ENCODE peak calls at places on chromosomes 4 and X, in seven cellular contexts. Z is GM23248, Y is NCI-H1930, X is nephron progenitor cell, E is GM04504, R is posterior cingulate gyrus, L is D341Med. P is an unnamed sample.

GRCh38 chr4:156201050-156201449 is 247.4 kb upstream of the CTSO start:
- DNase-seq in R (no peak), Z (no peak), E (no peak), Y (no peak), X (no peak), L (no peak), P (no peak)

GRCh38 chr4:124727331-124727730 is 14.8 kb upstream of the ANKRD50 start:
- DNase-seq in R (no peak), Y (no peak), X (no peak), Z (no peak), L (no peak), E (no peak), P (no peak)

GRCh38 chr4:83153312-83153915 is 38.9 kb upstream of the PLAC8 start:
- DNase-seq in E (no peak), Y (no peak), X (no peak), R (no peak), Z (no peak), L (no peak), P (no peak)

GRCh38 chrX:107684956-107685385 is 56.7 kb downstream of the PRPS1 start:
- DNase-seq in Y (no peak), E (no peak), X (no peak), L (no peak), R (no peak), Z (no peak), P (peak)

GRCh38 chr4:126560794-126561193 is 1072.0 kb upstream of the INTU start:
- DNase-seq in Z (no peak), X (no peak), E (no peak), Y (no peak), R (no peak), L (no peak), P (no peak)

GRCh38 chr4:55435136-55435535 is 39.4 kb downstream of the TMEM165 start:
- DNase-seq in Z (peak), L (no peak), X (no peak), R (no peak), Y (no peak), E (no peak), P (no peak)

GRCh38 chr4:1246111-1246881 is 2.6 kb downstream of the CTBP1 start:
- DNase-seq in Y (no peak), X (no peak), R (no peak), E (no peak), Z (peak), L (peak), P (no peak)

GRCh38 chr4:61959087-61959486 is 759.0 kb downstream of the ADGRL3 start:
- DNase-seq in Z (no peak), R (no peak), Y (no peak), X (no peak), E (no peak), L (no peak), P (no peak)

GRCh38 chr4:60579335-60579734 is 620.8 kb upstream of the ADGRL3 start:
- DNase-seq in E (peak), Y (no peak), Z (no peak), L (no peak), X (no peak), R (no peak), P (no peak)

GRCh38 chr4:8322794-8323704 is 53.5 kb downstream of the HTRA3 start:
- DNase-seq in Z (no peak), Y (no peak), E (no peak), X (no peak), L (no peak), R (no peak), P (no peak)

GRCh38 chrX:126836195-126836594 is 16.7 kb downstream of the PRR32 start:
- DNase-seq in Z (no peak), Y (no peak), R (no peak), X (no peak), E (no peak), L (no peak), P (no peak)

GRCh38 chr4:102640669-102641068 is 120.1 kb downstream of the MANBA start:
- DNase-seq in R (no peak), L (no peak), Z (peak), E (no peak), Y (no peak), X (no peak), P (no peak)

GRCh38 chr4:35818520-35818919 is 425.8 kb downstream of the ARAP2 start:
- DNase-seq in Z (no peak), E (no peak), X (no peak), Y (no peak), R (no peak), L (no peak), P (no peak)

GRCh38 chrX:123906557-123907316 is 46.9 kb downstream of the XIAP start:
- DNase-seq in L (no peak), Y (no peak), Z (no peak), R (no peak), E (no peak), X (no peak), P (no peak)

GRCh38 chr4:75723117-75723801 is 1.1 kb upstream of the USO1 start:
- DNase-seq in Z (peak), Y (no peak), X (no peak), E (peak), R (no peak), L (no peak), P (no peak)

GRCh38 chr4:80072607-80073361 is at the start of gene ANTXR2:
- DNase-seq in Y (peak), R (peak), L (peak), E (peak), X (peak), Z (peak), P (peak)

GRCh38 chrX:129523076-129524055 is at the start of gene SMARCA1:
- DNase-seq in L (peak), Y (peak), E (no peak), X (peak), Z (peak), R (no peak), P (no peak)

GRCh38 chrX:40700640-40701342 is 34.6 kb downstream of the MED14 start:
- DNase-seq in E (no peak), X (no peak), Y (no peak), L (no peak), R (no peak), Z (no peak), P (no peak)

GRCh38 chrX:11792461-11793421 is 34.7 kb downstream of the MSL3 start:
- DNase-seq in Y (no peak), R (no peak), X (no peak), E (no peak), Z (no peak), L (no peak), P (no peak)

GRCh38 chrX:129524250-129524850 is 1.1 kb upstream of the SMARCA1 start:
- DNase-seq in R (no peak), L (no peak), Z (no peak), X (no peak), E (no peak), Y (no peak), P (no peak)

GRCh38 chrX:121832446-121832845 is 785.0 kb downstream of the GLUD2 start:
- DNase-seq in L (no peak), E (no peak), X (no peak), R (no peak), Y (no peak), Z (peak), P (no peak)

GRCh38 chr4:159401791-159402380 is 299.0 kb downstream of the RAPGEF2 start:
- DNase-seq in X (no peak), Z (peak), Y (no peak), L (no peak), R (no peak), E (peak), P (peak)

GRCh38 chr4:109850601-109851000 is 2.7 kb downstream of the LRIT3 start:
- DNase-seq in R (no peak), X (no peak), Y (no peak), Z (no peak), L (no peak), E (no peak), P (no peak)

GRCh38 chr4:165684177-165684870 is 188.7 kb upstream of the TLL1 start:
- DNase-seq in X (no peak), Z (peak), E (peak), Y (no peak), R (no peak), L (no peak), P (peak)

GRCh38 chr4:21117771-21118170 is 417.5 kb downstream of the PACRGL start:
- DNase-seq in X (no peak), E (no peak), L (no peak), Y (no peak), Z (peak), R (no peak), P (no peak)

GRCh38 chr4:2935762-2936743 is 27.2 kb downstream of the NOP14 start:
- DNase-seq in Y (no peak), X (no peak), Z (peak), L (peak), R (no peak), E (no peak), P (no peak)

GRCh38 chrX:39204945-39205344 is 403.7 kb downstream of the MID1IP1 start:
- DNase-seq in E (no peak), L (no peak), Y (no peak), R (no peak), Z (no peak), X (no peak), P (no peak)

GRCh38 chr4:67885727-67886126 is 1.9 kb upstream of the TMPRSS11D start:
- DNase-seq in L (no peak), E (peak), Z (peak), X (no peak), Y (no peak), R (no peak), P (peak)

GRCh38 chrX:55118574-55118973 is 29.8 kb downstream of the PAGE2 start:
- DNase-seq in E (no peak), Y (no peak), Z (no peak), R (no peak), L (no peak), X (no peak), P (no peak)

GRCh38 chrX:88746925-88747324 is at the start of gene CPXCR1:
- DNase-seq in R (no peak), X (no peak), E (no peak), L (no peak), Z (no peak), Y (no peak), P (no peak)

GRCh38 chr4:79467246-79467932 is 59.4 kb upstream of the GK2 start:
- DNase-seq in Z (peak), E (no peak), R (no peak), X (no peak), Y (peak), L (no peak), P (no peak)

GRCh38 chr4:70613182-70613892 is 15.2 kb upstream of the ENAM start:
- DNase-seq in L (no peak), E (no peak), R (no peak), Z (peak), Y (no peak), X (no peak), P (no peak)

GRCh38 chr4:81647388-81647787 is 175.7 kb upstream of the RASGEF1B start:
- DNase-seq in L (no peak), X (no peak), E (no peak), R (no peak), Y (no peak), Z (no peak), P (no peak)

P was measured in HFF-Myc.